ENCODE peak calls at places on chromosomes 7 and 10, in five cellular contexts. K, E, J, X and G are unnamed samples.

GRCh38 chr10:59362991-59363390 is 642 bp upstream of the FAM13C start:
- DNase-seq in E (no peak), K (no peak), J (no peak), X (peak), G (no peak)

GRCh38 chr10:17409170-17409733 is 45.1 kb downstream of the ST8SIA6 start:
- DNase-seq in X (no peak), E (peak), K (no peak), J (peak), G (no peak)

GRCh38 chr7:68917041-68917651 is 681.1 kb upstream of the AUTS2 start:
- DNase-seq in J (no peak), K (no peak), E (no peak), X (no peak), G (no peak)

GRCh38 chr7:25314729-25315267 is 86.5 kb upstream of the NPVF start:
- DNase-seq in K (no peak), J (no peak), X (no peak), E (no peak), G (no peak)

GRCh38 chr10:3319811-3320226 is 147.2 kb upstream of the PITRM1 start:
- DNase-seq in J (no peak), K (no peak), X (no peak), E (no peak), G (no peak)

GRCh38 chr7:55415173-55415778 is 50.1 kb downstream of the LANCL2 start:
- DNase-seq in X (peak), E (peak), J (peak), K (peak), G (peak)

GRCh38 chr10:29736325-29737208 is 101.8 kb upstream of the SVIL start:
- DNase-seq in K (no peak), E (no peak), X (peak), J (no peak), G (no peak)

GRCh38 chr10:60901561-60902235 is 42.3 kb downstream of the RHOBTB1 start:
- DNase-seq in X (no peak), E (no peak), J (no peak), K (no peak), G (no peak)

GRCh38 chr10:110042181-110042580 is 34.4 kb downstream of the ADD3 start:
- DNase-seq in E (no peak), J (no peak), K (no peak), X (no peak), G (no peak)

GRCh38 chr7:82441916-82442478 is 1.6 kb downstream of the CACNA2D1 start:
- DNase-seq in E (no peak), X (no peak), J (no peak), K (no peak), G (no peak)

GRCh38 chr7:139650429-139651100 is 127.1 kb downstream of the CLEC2L start:
- DNase-seq in J (no peak), E (no peak), K (no peak), X (no peak), G (no peak)

GRCh38 chr10:17349009-17349349 is 105.4 kb downstream of the ST8SIA6 start:
- DNase-seq in E (no peak), K (no peak), X (no peak), J (no peak), G (no peak)

GRCh38 chr10:131930150-131930549 is 29.3 kb downstream of the PPP2R2D start:
- DNase-seq in E (no peak), J (no peak), K (no peak), X (no peak), G (no peak)

GRCh38 chr10:103553743-103554487 is 60.4 kb downstream of the NEURL1 start:
- DNase-seq in K (no peak), E (no peak), X (no peak), J (no peak), G (no peak)

GRCh38 chr7:114481995-114482394 is 67.4 kb downstream of the FOXP2 start:
- DNase-seq in K (no peak), E (no peak), J (no peak), X (no peak), G (no peak)

GRCh38 chr10:120433176-120433575 is 23.9 kb upstream of the PLPP4 start:
- DNase-seq in K (no peak), X (no peak), J (no peak), E (no peak), G (no peak)

GRCh38 chr10:25455980-25456567 is 281.3 kb downstream of the GPR158 start:
- DNase-seq in K (no peak), J (peak), X (no peak), E (no peak), G (no peak)

GRCh38 chr10:86681047-86681446 is 12.7 kb downstream of the LDB3 start:
- DNase-seq in E (no peak), X (no peak), J (no peak), K (no peak), G (no peak)

GRCh38 chr10:51501396-51501795 is 198.0 kb downstream of the CSTF2T start:
- DNase-seq in K (no peak), E (no peak), J (no peak), X (no peak), G (no peak)

GRCh38 chr7:128359336-128359735 is 2.2 kb downstream of the PRRT4 start:
- DNase-seq in K (no peak), E (no peak), X (no peak), J (no peak), G (no peak)

GRCh38 chr10:102776779-102777417 is 33.1 kb downstream of the WBP1L start:
- DNase-seq in E (peak), J (peak), X (peak), K (no peak), G (no peak)

GRCh38 chr10:95309958-95310357 is 19.2 kb upstream of the PDLIM1 start:
- DNase-seq in E (no peak), J (no peak), X (no peak), K (no peak), G (no peak)

GRCh38 chr7:118222591-118222990 is 1.9 kb upstream of the ANKRD7 start:
- DNase-seq in E (no peak), K (no peak), X (no peak), J (no peak), G (no peak)

GRCh38 chr7:78363866-78364265 is 565.3 kb downstream of the PHTF2 start:
- DNase-seq in X (no peak), J (peak), K (no peak), E (no peak), G (no peak)

GRCh38 chr10:782751-783648 is 93.5 kb upstream of the DIP2C start:
- DNase-seq in K (no peak), E (no peak), X (no peak), J (no peak), G (no peak)

GRCh38 chr7:102215706-102216105 is 71.0 kb upstream of the SH2B2 start:
- DNase-seq in X (no peak), K (no peak), J (no peak), E (no peak), G (no peak)

GRCh38 chr7:116772423-116772852 is 89.9 kb upstream of the CAPZA2 start:
- DNase-seq in E (peak), K (no peak), J (no peak), X (no peak), G (peak)

GRCh38 chr7:45185028-45185863 is 27.7 kb downstream of the RAMP3 start:
- DNase-seq in J (no peak), E (no peak), K (no peak), X (no peak), G (no peak)

GRCh38 chr10:110032801-110033723 is 25.3 kb downstream of the ADD3 start:
- DNase-seq in K (no peak), E (no peak), J (no peak), X (no peak), G (no peak)

GRCh38 chr10:126734015-126734414 is 63.5 kb upstream of the C10orf90 start:
- DNase-seq in X (no peak), K (no peak), E (no peak), J (no peak), G (no peak)

GRCh38 chr7:33108591-33108930 is 643 bp downstream of the RP9 start:
- DNase-seq in K (no peak), J (peak), E (no peak), X (no peak), G (no peak)

GRCh38 chr10:132684164-132684891 is 101.6 kb downstream of the NKX6-2 start:
- DNase-seq in E (no peak), K (peak), J (peak), X (no peak), G (no peak)

GRCh38 chr10:101830322-101831168 is 12.3 kb upstream of the OGA start:
- DNase-seq in E (no peak), K (peak), X (peak), J (peak), G (peak)

GRCh38 chr7:46153583-46153950 is 232.5 kb upstream of the IGFBP3 start:
- DNase-seq in X (no peak), J (no peak), K (no peak), E (no peak), G (no peak)

GRCh38 chr7:40470111-40470736 is 335.4 kb downstream of the SUGCT start:
- DNase-seq in J (no peak), K (no peak), E (peak), X (no peak), G (no peak)

GRCh38 chr7:40329601-40330153 is 194.9 kb downstream of the SUGCT start:
- DNase-seq in E (peak), X (no peak), K (no peak), J (peak), G (peak)

GRCh38 chr7:132475669-132476116 is 100.6 kb downstream of the PLXNA4 start:
- DNase-seq in X (peak), J (no peak), K (no peak), E (no peak), G (no peak)

GRCh38 chr10:1488970-1489548 is 248.3 kb downstream of the ADARB2 start:
- DNase-seq in E (no peak), J (no peak), X (no peak), K (peak), G (no peak)

GRCh38 chr7:106793015-106793651 is 71.9 kb upstream of the PIK3CG start:
- DNase-seq in J (peak), X (no peak), E (peak), K (no peak), G (peak)

DNA sequence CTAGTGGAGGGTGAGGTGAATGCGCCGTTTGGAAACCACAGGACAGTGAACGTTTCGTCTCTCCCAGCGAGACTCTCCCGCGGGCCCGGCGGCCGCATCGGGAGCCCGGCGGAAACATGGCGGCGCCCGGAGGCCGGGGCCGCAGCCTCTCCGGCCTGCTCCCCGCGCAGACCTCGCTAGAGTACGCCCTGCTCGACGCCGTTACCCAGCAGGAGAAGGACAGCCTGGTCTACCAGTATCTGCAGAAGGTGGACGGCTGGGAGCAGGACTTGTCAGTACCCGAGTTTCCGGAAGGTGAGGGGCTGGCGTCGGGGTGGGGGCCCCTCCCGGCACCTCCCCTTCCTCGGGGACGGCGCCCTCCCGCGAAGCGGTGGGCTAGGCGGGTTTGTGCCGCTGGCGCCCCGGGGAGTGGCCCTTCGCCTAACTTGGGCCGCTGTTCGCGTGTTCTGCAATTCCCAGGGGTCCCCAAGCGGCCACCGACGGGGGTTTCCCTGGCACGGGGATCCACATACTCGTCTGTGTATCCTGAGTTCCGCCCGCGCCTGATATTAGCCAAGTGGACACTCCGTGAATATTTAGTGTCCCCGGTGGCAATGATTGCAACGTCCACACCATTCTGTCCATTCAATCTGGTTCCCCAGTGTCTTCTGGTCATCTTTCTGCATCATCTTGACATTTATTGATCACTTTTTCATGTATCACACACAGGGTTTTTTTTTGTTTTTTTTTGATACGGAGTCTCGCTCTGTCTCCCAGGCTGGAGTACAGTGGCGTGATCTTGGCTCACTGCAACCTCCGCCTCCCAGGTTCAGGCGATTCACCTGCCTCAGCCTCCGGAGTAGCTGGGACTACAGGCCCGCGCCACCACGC is 531 bp downstream of the NHLRC2 start:
- DNase-seq in X (peak), K (no peak), E (peak), J (peak), G (peak)
- TF ChIP-seq CEBPB in X (no peak), K (no peak), E (no peak), J (no peak), G (no peak)

GRCh38 chr10:13724484-13724883 is 137.7 kb downstream of the PRPF18 start:
- DNase-seq in J (no peak), X (no peak), K (no peak), E (no peak), G (no peak)
- TF ChIP-seq SIN3A in J (no peak), X (no peak), K (no peak), E (no peak), G (no peak)

GRCh38 chr10:77602231-77602912 is 35.2 kb downstream of the KCNMA1 start:
- DNase-seq in E (no peak), K (no peak), X (no peak), J (peak), G (no peak)

GRCh38 chr10:77601488-77601887 is 36.1 kb downstream of the KCNMA1 start:
- DNase-seq in K (no peak), J (no peak), E (no peak), X (no peak), G (no peak)

GRCh38 chr10:77604063-77604462 is 33.5 kb downstream of the KCNMA1 start:
- DNase-seq in K (no peak), X (no peak), J (no peak), E (no peak), G (no peak)

GRCh38 chr10:77603529-77603927 is 34.1 kb downstream of the KCNMA1 start:
- DNase-seq in J (no peak), K (no peak), E (no peak), X (no peak), G (no peak)

DNA sequence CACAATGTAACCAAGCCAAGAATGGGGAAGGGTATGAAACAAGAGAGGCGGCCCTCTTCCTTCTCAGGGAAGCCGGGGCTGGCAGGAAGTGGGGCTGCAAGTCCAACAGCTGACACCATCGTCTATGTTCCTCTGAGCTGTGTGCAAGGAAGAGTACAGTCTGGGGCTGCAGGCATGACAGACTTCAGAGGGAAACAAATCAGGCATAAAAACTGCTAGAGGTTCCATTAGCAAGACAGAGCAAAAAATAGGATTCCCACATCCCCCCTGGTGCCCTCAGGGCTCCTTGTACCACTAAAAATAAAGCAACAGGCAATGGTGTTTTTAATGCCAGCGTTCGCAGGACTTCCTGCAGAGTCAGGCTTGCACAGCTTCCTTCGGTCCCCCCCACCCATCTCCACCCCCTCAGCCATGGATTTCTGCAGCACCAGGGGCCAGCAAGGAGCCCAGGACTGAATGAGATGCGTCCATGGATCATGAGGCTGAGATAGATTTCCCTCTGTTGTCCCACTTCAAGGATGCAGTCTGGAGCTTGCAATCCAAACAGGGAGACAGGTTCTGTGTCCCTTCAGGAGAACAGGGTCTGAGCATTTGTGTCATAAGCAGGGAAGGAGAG is 34.6 kb downstream of the KCNMA1 start:
- DNase-seq in E (no peak), K (no peak), X (no peak), J (no peak), G (no peak)
- H3K4me3 ChIP-seq in E (no peak), K (no peak), X (no peak), J (no peak), G (no peak)

GRCh38 chr7:84022686-84023308 is 171.8 kb downstream of the SEMA3A start:
- DNase-seq in K (no peak), J (no peak), X (no peak), E (peak), G (no peak)
- TF ChIP-seq CEBPB in K (no peak), J (no peak), X (no peak), E (no peak), G (no peak)

GRCh38 chr10:97596101-97597055 is 6.9 kb downstream of the C10orf62 start:
- DNase-seq in E (peak), X (no peak), K (no peak), J (peak), G (peak)
- TF ChIP-seq SIN3A in E (no peak), X (no peak), K (no peak), J (no peak), G (no peak)

DNA sequence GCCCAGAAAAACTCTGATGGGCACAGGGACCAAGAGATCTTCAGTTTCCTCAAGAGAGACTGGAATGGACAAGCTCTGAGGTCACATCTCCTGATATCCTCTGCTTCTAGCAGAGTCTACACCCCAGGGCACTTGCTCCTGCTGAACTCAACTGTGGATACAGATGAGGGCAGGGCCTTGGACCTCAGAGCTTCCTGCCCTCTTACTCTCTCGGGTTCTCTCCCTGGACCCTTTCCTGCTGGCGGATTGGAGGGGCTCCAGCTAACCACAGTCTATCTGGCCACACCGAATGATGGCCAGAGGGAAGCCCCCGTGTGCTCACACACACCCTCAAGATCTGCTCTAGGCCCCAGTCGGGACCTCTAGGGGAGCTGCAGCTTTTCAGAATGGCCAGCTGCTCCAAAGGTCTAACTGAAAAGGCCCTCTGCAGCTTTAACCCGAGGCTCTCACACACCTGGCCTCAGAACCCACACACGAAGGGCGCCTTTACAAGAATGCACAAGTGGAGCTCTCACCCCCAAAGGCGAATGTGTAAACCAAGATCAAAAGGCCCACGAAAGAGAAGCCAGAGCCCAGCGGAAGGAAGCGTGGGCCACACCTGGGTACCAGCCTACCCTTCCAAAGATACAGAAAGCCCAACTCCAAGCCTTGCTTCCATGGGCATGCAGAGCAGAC is 65.5 kb downstream of the FAM53B start:
- DNase-seq in X (no peak), E (no peak), J (no peak), K (no peak), G (no peak)
- H3K4me3 ChIP-seq in X (no peak), E (no peak), J (no peak), K (no peak), G (no peak)

GRCh38 chr10:119302591-119303253 is 95.4 kb downstream of the GRK5 start:
- DNase-seq in J (no peak), X (no peak), K (no peak), E (peak), G (no peak)

GRCh38 chr10:119299531-119299930 is 92.2 kb downstream of the GRK5 start:
- DNase-seq in J (peak), K (no peak), X (no peak), E (no peak), G (no peak)

GRCh38 chr10:119303886-119304285 is 96.5 kb downstream of the GRK5 start:
- DNase-seq in J (peak), K (no peak), X (no peak), E (no peak), G (no peak)

GRCh38 chr10:119302172-119302571 is 94.8 kb downstream of the GRK5 start:
- DNase-seq in X (no peak), K (no peak), E (no peak), J (no peak), G (no peak)

GRCh38 chr10:119301397-119301796 is 94.0 kb downstream of the GRK5 start:
- DNase-seq in K (no peak), J (no peak), X (no peak), E (no peak), G (no peak)
- TF ChIP-seq CEBPB in K (no peak), J (no peak), X (no peak), E (no peak), G (no peak)

DNA sequence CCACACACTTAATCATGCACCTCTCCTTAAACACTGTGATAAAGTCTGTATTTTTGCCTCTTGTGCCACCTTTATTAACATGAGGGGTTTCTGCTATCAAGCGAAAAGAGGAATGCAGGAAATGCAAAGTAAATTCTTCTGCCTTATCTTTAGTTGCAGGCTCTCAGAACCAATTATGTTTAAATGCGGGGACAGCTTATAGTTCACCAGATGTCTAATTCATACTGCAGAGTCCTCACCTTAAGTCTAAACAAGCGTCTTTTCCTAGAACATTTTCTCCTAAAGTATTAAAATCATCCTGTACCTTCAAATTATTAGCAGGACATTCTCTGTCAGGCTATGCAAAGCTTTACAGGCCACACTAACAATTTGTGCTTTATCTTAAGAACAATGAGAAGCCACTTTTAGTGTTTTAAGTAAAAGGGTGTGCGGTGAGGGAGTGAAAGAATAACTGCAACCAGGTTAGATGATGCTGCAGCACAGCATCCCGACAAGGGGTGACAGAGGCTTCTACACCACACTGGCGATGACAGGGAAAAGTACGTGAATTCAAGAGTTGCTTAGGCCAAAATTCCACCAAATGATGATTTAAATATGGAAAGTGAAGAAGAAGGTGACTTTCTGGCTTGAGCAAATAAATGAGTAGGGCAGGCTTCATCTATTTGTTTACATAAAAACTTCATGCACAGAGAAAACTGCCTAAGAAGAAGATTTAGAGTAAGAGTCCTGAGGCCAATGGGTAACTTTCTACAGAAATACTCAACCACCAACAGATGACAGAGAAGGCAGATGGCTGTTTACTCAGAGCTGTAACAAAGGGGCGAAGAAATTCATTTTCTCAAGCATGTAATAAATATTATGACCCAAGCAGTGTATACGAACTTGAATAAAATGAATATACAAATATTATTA is 36.0 kb downstream of the EZH2 start:
- DNase-seq in J (peak), E (no peak), X (no peak), K (no peak), G (no peak)
- TF ChIP-seq SIN3A in J (no peak), E (no peak), X (no peak), K (no peak), G (no peak)